ENCODE peak calls at places on chromosomes 6 and 20, in five cellular contexts. X, G, F, S and K are unnamed samples.

GRCh38 chr6:118476554-118476953 is 71.5 kb upstream of the PLN start:
- DNase-seq in F (no peak), G (no peak), S (no peak), X (no peak), K (no peak)

GRCh38 chr6:9370480-9370879 is 935.1 kb upstream of the SLC35B3 start:
- DNase-seq in S (no peak), F (no peak), G (no peak), X (no peak), K (no peak)

GRCh38 chr6:12882761-12883290 is 166.3 kb downstream of the PHACTR1 start:
- DNase-seq in F (no peak), G (no peak), S (no peak), X (no peak), K (no peak)

GRCh38 chr6:36805917-36806316 is 33.3 kb downstream of the CPNE5 start:
- DNase-seq in F (no peak), X (no peak), G (no peak), S (no peak), K (no peak)

GRCh38 chr20:38453941-38454340 is 18.7 kb upstream of the RALGAPB start:
- DNase-seq in F (no peak), G (no peak), X (peak; percentile 57), S (no peak), K (no peak)

GRCh38 chr6:168925671-168926070 is 328.0 kb downstream of the THBS2 start:
- DNase-seq in X (no peak), F (no peak), G (no peak), S (no peak), K (no peak)

GRCh38 chr20:4780245-4780644 is 58.5 kb downstream of the PRND start:
- DNase-seq in G (no peak), S (no peak), X (no peak), F (no peak), K (no peak)

GRCh38 chr6:41771058-41771983 is 8.4 kb downstream of the FRS3 start:
- DNase-seq in S (no peak), G (no peak), F (no peak), X (no peak), K (no peak)

GRCh38 chr20:10076126-10077080 is 41.6 kb downstream of the ANKEF1 start:
- DNase-seq in F (no peak), S (peak; percentile 46), X (no peak), G (peak; percentile 96), K (peak; percentile 3)

GRCh38 chr6:12092762-12093161 is 80.7 kb downstream of the HIVEP1 start:
- DNase-seq in X (no peak), S (no peak), G (no peak), F (no peak), K (no peak)

GRCh38 chr6:42140756-42141602 is 1.4 kb downstream of the C6orf132 start:
- DNase-seq in S (no peak), G (no peak), X (no peak), F (no peak), K (no peak)

GRCh38 chr20:40844285-40844684 is 155.2 kb upstream of the MAFB start:
- DNase-seq in X (no peak), F (no peak), S (no peak), G (no peak), K (no peak)

GRCh38 chr20:50670126-50670862 is 21.0 kb downstream of the RIPOR3 start:
- DNase-seq in F (no peak), G (peak; percentile 98), X (no peak), S (peak; percentile 96), K (no peak)

GRCh38 chr20:10651227-10651990 is 22.4 kb downstream of the JAG1 start:
- DNase-seq in X (no peak), S (no peak), F (no peak), G (no peak), K (peak; percentile 73)

GRCh38 chr6:11307226-11307625 is 74.8 kb upstream of the NEDD9 start:
- DNase-seq in X (no peak), S (no peak), G (no peak), F (no peak), K (no peak)

GRCh38 chr6:143961868-143962643 is 46.0 kb downstream of the PLAGL1 start:
- DNase-seq in S (peak; percentile 68), G (no peak), X (no peak), F (no peak), K (no peak)

GRCh38 chr20:12110711-12111110 is 193.0 kb downstream of the BTBD3 start:
- DNase-seq in F (no peak), G (no peak), S (no peak), X (no peak), K (peak; percentile 71)

GRCh38 chr6:4352731-4353130 is 217.4 kb upstream of the ECI2 start:
- DNase-seq in F (no peak), X (no peak), G (no peak), S (no peak), K (no peak)

GRCh38 chr20:58855506-58856314 is 3.2 kb downstream of the GNAS start:
- DNase-seq in G (peak; percentile 68), X (no peak), F (no peak), S (peak; percentile 84), K (no peak)

GRCh38 chr20:1819311-1820136 is 75.7 kb upstream of the SIRPA start:
- DNase-seq in F (no peak), G (no peak), S (no peak), X (no peak), K (no peak)

GRCh38 chr6:31058128-31058894 is 48.0 kb downstream of the MUC22 start:
- DNase-seq in G (peak; percentile 97), X (no peak), F (no peak), S (peak; percentile 97), K (peak; percentile 97)

GRCh38 chr6:73134588-73134987 is 90.7 kb downstream of the KHDC1L start:
- DNase-seq in G (peak; percentile 27), F (peak; percentile 36), S (no peak), X (no peak), K (no peak)

GRCh38 chr6:27129095-27129815 is 118.2 kb upstream of the PRSS16 start:
- DNase-seq in S (no peak), X (no peak), G (peak; percentile 47), F (no peak), K (no peak)

GRCh38 chr20:19813839-19814238 is 55.8 kb downstream of the RIN2 start:
- DNase-seq in G (no peak), F (no peak), X (no peak), S (no peak), K (no peak)
- H3K4me1 ChIP-seq in G (peaks cover 50% of the 10 kb centered on the region), F (no peaks in the 10 kb centered on the region), X (no peaks in the 10 kb centered on the region), S (peaks cover 32% of the 10 kb centered on the region), K (peaks cover 33% of the 10 kb centered on the region)

DNA sequence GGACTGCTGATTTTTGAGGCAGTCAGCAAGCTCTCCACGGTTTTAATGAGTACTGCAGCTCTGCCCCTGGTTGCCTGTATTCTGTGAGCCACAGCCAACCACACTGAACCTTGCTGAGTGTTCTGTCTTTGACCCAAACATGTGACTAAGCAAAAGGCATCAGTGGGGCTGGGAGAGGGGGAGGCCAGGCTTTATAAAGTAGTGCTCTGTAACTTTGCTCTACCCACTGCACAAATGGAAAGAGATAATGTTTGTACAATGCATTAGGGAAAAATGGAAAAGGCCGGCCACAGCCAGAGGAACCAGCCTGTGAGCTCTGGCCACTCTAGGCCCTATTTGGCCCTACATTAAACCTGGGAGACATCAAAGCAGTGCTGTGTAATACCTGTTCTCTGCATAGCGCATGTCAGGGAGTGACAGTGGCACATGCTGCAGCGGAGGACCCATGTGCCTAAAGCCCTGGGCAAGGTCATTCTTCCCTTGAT is 22.0 kb downstream of the KLHL31 start:
- DNase-seq in S (no peak), G (no peak), F (no peak), X (no peak), K (no peak)
- TF ChIP-seq CTCF in S (no peak), G (no peak), F (no peak), X (no peak), K (no peak)

GRCh38 chr20:62685781-62686555 is 22.7 kb upstream of the NTSR1 start:
- DNase-seq in X (no peak), F (no peak), G (peak; percentile 49), S (no peak), K (no peak)
- TF ChIP-seq EZH2 in X (no peak), F (no peak), G (no peak), S (no peak), K (peak; percentile 69)

GRCh38 chr20:31665753-31666152 is 28.0 kb downstream of the COX4I2 start:
- DNase-seq in S (no peak), F (no peak), X (no peak), G (no peak), K (no peak)
- H3K4me1 ChIP-seq in S (peaks cover 53% of the 10 kb centered on the region), F (peaks cover 78% of the 10 kb centered on the region), X (peaks cover 3% of the 10 kb centered on the region), G (peaks cover 38% of the 10 kb centered on the region), K (peaks cover 11% of the 10 kb centered on the region)

GRCh38 chr6:116100419-116101297 is at the start of gene NT5DC1:
- DNase-seq in X (peak; percentile 60), F (peak; percentile 64), S (peak; percentile 76), G (peak; percentile 80), K (peak; percentile 62)

GRCh38 chr6:116101298-116101718 is 655 bp downstream of the NT5DC1 start:
- DNase-seq in X (no peak), G (no peak), S (no peak), F (no peak), K (no peak)

GRCh38 chr6:116094041-116094440 is 6.6 kb upstream of the NT5DC1 start:
- DNase-seq in G (no peak), X (no peak), F (no peak), S (no peak), K (no peak)

GRCh38 chr6:116099036-116099435 is 1.6 kb upstream of the NT5DC1 start:
- DNase-seq in G (no peak), S (no peak), X (no peak), F (no peak), K (no peak)

GRCh38 chr6:116096979-116097816 is 3.5 kb upstream of the NT5DC1 start:
- DNase-seq in G (peak; percentile 23), S (no peak), X (no peak), F (no peak), K (no peak)
- TF ChIP-seq CTCF in G (peak; percentile 45), S (peak; percentile 87), X (peak; percentile 35), F (peak; percentile 37), K (peak; percentile 39)

DNA sequence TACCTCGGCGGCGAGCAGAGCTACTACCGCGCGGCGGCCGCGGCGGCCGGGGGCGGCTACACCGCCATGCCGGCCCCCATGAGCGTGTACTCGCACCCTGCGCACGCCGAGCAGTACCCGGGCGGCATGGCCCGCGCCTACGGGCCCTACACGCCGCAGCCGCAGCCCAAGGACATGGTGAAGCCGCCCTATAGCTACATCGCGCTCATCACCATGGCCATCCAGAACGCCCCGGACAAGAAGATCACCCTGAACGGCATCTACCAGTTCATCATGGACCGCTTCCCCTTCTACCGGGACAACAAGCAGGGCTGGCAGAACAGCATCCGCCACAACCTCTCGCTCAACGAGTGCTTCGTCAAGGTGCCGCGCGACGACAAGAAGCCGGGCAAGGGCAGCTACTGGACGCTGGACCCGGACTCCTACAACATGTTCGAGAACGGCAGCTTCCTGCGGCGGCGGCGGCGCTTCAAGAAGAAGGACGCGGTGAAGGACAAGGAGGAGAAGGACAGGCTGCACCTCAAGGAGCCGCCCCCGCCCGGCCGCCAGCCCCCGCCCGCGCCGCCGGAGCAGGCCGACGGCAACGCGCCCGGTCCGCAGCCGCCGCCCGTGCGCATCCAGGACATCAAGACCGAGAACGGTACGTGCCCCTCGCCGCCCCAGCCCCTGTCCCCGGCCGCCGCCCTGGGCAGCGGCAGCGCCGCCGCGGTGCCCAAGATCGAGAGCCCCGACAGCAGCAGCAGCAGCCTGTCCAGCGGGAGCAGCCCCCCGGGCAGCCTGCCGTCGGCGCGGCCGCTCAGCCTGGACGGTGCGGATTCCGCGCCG is 994 bp downstream of the FOXC1 start:
- DNase-seq in F (no peak), X (no peak), S (no peak), G (peak; percentile 38), K (peak; percentile 32)
- TF ChIP-seq EZH2 in F (no peak), X (no peak), S (no peak), G (no peak), K (peak; percentile 60)